ENCODE peak calls at places on chromosome 17, in ten cellular contexts. C is Peyer's patch; V is heart left ventricle; Q is T-helper 1 cell; A is uterus; Y is BJ; I is midbrain; Z is NCI-H345; O is central memory CD8-positive, alpha-beta T cell; X is left colon. K is an unnamed sample.

GRCh38 chr17:29958947-29959657 is 17.7 kb downstream of the EFCAB5 start:
- DNase-seq in C (no peak), V (no peak), Q (no peak), A (no peak), Y (no peak), I (no peak), Z (no peak), O (no peak), X (no peak), K (no peak)

GRCh38 chr17:62065611-62066468 is 762 bp upstream of the MED13 start:
- DNase-seq in C (peak; percentile 99), V (peak; percentile 99), Q (peak; percentile 98), A (peak; percentile 97), Y (peak; percentile 74), I (peak; percentile 98), Z (peak; percentile 98), O (peak; percentile 97), X (peak; percentile 99), K (peak; percentile 94)

GRCh38 chr17:64061157-64061898 is 40.9 kb upstream of the ICAM2 start:
- DNase-seq in C (peak; percentile 19), V (no peak), Q (no peak), A (no peak), Y (no peak), I (no peak), Z (no peak), O (no peak), X (no peak), K (no peak)

GRCh38 chr17:82305727-82306300 is 11.6 kb downstream of the CD7 start:
- DNase-seq in C (no peak), V (no peak), Q (no peak), A (no peak), Y (no peak), I (no peak), Z (no peak), O (no peak), X (no peak), K (no peak)

GRCh38 chr17:66661411-66661843 is 173.5 kb upstream of the CACNG5 start:
- DNase-seq in C (no peak), V (no peak), Q (no peak), A (no peak), Y (no peak), I (no peak), Z (peak; percentile 99), O (no peak), X (no peak), K (no peak)

GRCh38 chr17:64115871-64116534 is 13.9 kb downstream of the ERN1 start:
- DNase-seq in C (no peak), V (no peak), Q (no peak), A (no peak), Y (peak; percentile 46), I (no peak), Z (no peak), O (no peak), X (no peak), K (no peak)

GRCh38 chr17:29155966-29156338 is 24.2 kb downstream of the MYO18A start:
- DNase-seq in C (no peak), V (no peak), Q (no peak), A (no peak), Y (no peak), I (no peak), Z (no peak), O (no peak), X (no peak), K (no peak)

GRCh38 chr17:63652106-63652505 is 29.9 kb downstream of the MAP3K3 start:
- DNase-seq in C (no peak), V (no peak), Q (no peak), A (no peak), Y (no peak), I (no peak), Z (no peak), O (no peak), X (no peak), K (no peak)

GRCh38 chr17:3893003-3893719 is at the start of gene CAMKK1:
- DNase-seq in C (peak; percentile 96), V (peak; percentile 92), Q (peak; percentile 83), A (peak; percentile 89), Y (no peak), I (peak; percentile 82), Z (peak; percentile 86), O (peak; percentile 74), X (peak; percentile 90), K (peak; percentile 88)

GRCh38 chr17:39700148-39700987 is 504 bp downstream of the ERBB2 start:
- DNase-seq in C (no peak), V (no peak), Q (no peak), A (peak; percentile 34), Y (no peak), I (no peak), Z (no peak), O (no peak), X (no peak), K (no peak)

GRCh38 chr17:8940866-8941471 is 24.5 kb downstream of the PIK3R5 start:
- DNase-seq in C (no peak), V (no peak), Q (no peak), A (no peak), Y (no peak), I (no peak), Z (no peak), O (no peak), X (no peak), K (no peak)

GRCh38 chr17:4658478-4659305 is 17.2 kb upstream of the ALOX15 start:
- DNase-seq in C (no peak), V (no peak), Q (no peak), A (no peak), Y (no peak), I (no peak), Z (no peak), O (no peak), X (no peak), K (no peak)

GRCh38 chr17:43720311-43721060 is 38.1 kb downstream of the SOST start:
- DNase-seq in C (peak; percentile 90), V (peak; percentile 86), Q (peak; percentile 61), A (peak; percentile 78), Y (no peak), I (peak; percentile 79), Z (no peak), O (peak; percentile 51), X (peak; percentile 72), K (peak; percentile 68)

GRCh38 chr17:41734139-41734948 is at the start of gene HAP1:
- DNase-seq in C (no peak), V (peak; percentile 26), Q (no peak), A (peak; percentile 37), Y (no peak), I (peak; percentile 33), Z (no peak), O (no peak), X (no peak), K (peak; percentile 67)